ENCODE peak calls at places on chromosomes 1 and 21, in five cellular contexts. O, D, S, U and A are unnamed samples.

GRCh38 chr21:38505654-38506523 is 7.6 kb upstream of the ERG start:
- DNase-seq in O (no peak), D (peak), S (no peak), U (no peak), A (no peak)

GRCh38 chr1:150511551-150511950 is 3.6 kb downstream of the ECM1 start:
- DNase-seq in O (no peak), D (no peak), S (no peak), U (no peak), A (no peak)

GRCh38 chr21:37452222-37452621 is 85.6 kb downstream of the DYRK1A start:
- DNase-seq in O (no peak), D (no peak), S (peak), U (no peak), A (no peak)

GRCh38 chr1:83583351-83584014 is 415.4 kb downstream of the TTLL7 start:
- DNase-seq in O (peak), D (peak), S (no peak), U (no peak), A (no peak)

GRCh38 chr1:46489169-46489637 is 433 bp upstream of the DMBX1 start:
- DNase-seq in O (peak), D (no peak), S (no peak), U (no peak), A (no peak)

GRCh38 chr1:193283026-193283425 is 96.6 kb upstream of the B3GALT2 start:
- DNase-seq in O (no peak), D (no peak), S (no peak), U (no peak), A (no peak)

GRCh38 chr1:24074817-24075725 is 36.9 kb downstream of the MYOM3 start:
- DNase-seq in O (no peak), D (no peak), S (no peak), U (no peak), A (no peak)

GRCh38 chr1:238399558-238399957 is 508.8 kb upstream of the ZP4 start:
- DNase-seq in O (no peak), D (no peak), S (no peak), U (no peak), A (no peak)

GRCh38 chr1:69290266-69290665 is 277.5 kb upstream of the LRRC7 start:
- DNase-seq in O (no peak), D (no peak), S (no peak), U (no peak), A (no peak)

GRCh38 chr1:53966794-53967193 is 20.6 kb downstream of the LRRC42 start:
- DNase-seq in O (no peak), D (no peak), S (no peak), U (no peak), A (no peak)

GRCh38 chr1:233281711-233282581 is 13.6 kb downstream of the PCNX2 start:
- DNase-seq in O (no peak), D (no peak), S (no peak), U (no peak), A (no peak)

GRCh38 chr1:234355782-234356510 is 17.3 kb upstream of the COA6 start:
- DNase-seq in O (no peak), D (no peak), S (no peak), U (no peak), A (no peak)

GRCh38 chr1:201088395-201088794 is 23.8 kb downstream of the CACNA1S start:
- DNase-seq in O (no peak), D (no peak), S (no peak), U (no peak), A (no peak)

GRCh38 chr1:221439734-221440436 is 302.0 kb downstream of the DUSP10 start:
- DNase-seq in O (no peak), D (peak), S (no peak), U (no peak), A (no peak)

GRCh38 chr1:83718338-83718737 is 280.6 kb downstream of the TTLL7 start:
- DNase-seq in O (no peak), D (no peak), S (no peak), U (no peak), A (no peak)

GRCh38 chr21:42161401-42161956 is 57.5 kb upstream of the ABCG1 start:
- DNase-seq in O (no peak), D (no peak), S (no peak), U (no peak), A (no peak)

GRCh38 chr1:145729196-145729595 is 9.9 kb downstream of the CD160 start:
- DNase-seq in O (no peak), D (no peak), S (no peak), U (no peak), A (no peak)

GRCh38 chr1:46043491-46044017 is 88.9 kb downstream of the PIK3R3 start:
- DNase-seq in O (no peak), D (no peak), S (no peak), U (no peak), A (no peak)

GRCh38 chr1:53210954-53211353 is 9.5 kb downstream of the CZIB start:
- DNase-seq in O (peak), D (no peak), S (no peak), U (no peak), A (no peak)

GRCh38 chr1:167515893-167516321 is 2.4 kb downstream of the CD247 start:
- DNase-seq in O (no peak), D (no peak), S (no peak), U (no peak), A (no peak)

GRCh38 chr1:24725209-24725651 is 20.0 kb upstream of the CLIC4 start:
- DNase-seq in O (no peak), D (no peak), S (no peak), U (no peak), A (no peak)

GRCh38 chr21:36163780-36164426 is 7.3 kb downstream of the DOP1B start:
- DNase-seq in O (no peak), D (no peak), S (no peak), U (no peak), A (no peak)

GRCh38 chr1:152035406-152036315 is 1.1 kb downstream of the S100A11 start:
- DNase-seq in O (no peak), D (peak), S (no peak), U (peak), A (no peak)

GRCh38 chr1:25609921-25610320 is 6.7 kb upstream of the MAN1C1 start:
- DNase-seq in O (no peak), D (no peak), S (no peak), U (no peak), A (no peak)

GRCh38 chr1:247914941-247915662 is 5.0 kb upstream of the OR2T8 start:
- DNase-seq in O (no peak), D (no peak), S (no peak), U (no peak), A (no peak)

GRCh38 chr1:167544447-167544846 is 9.1 kb downstream of the CREG1 start:
- DNase-seq in O (no peak), D (no peak), S (no peak), U (peak), A (no peak)

GRCh38 chr1:213767683-213768082 is 220.1 kb upstream of the PROX1 start:
- DNase-seq in O (no peak), D (no peak), S (no peak), U (no peak), A (no peak)

GRCh38 chr1:9687876-9688582 is 36.5 kb downstream of the PIK3CD start:
- DNase-seq in O (peak), D (no peak), S (no peak), U (no peak), A (no peak)

GRCh38 chr1:9689011-9689706 is 37.6 kb downstream of the PIK3CD start:
- DNase-seq in O (peak), D (peak), S (peak), U (peak), A (peak)

GRCh38 chr1:9685833-9686232 is 34.3 kb downstream of the PIK3CD start:
- DNase-seq in O (no peak), D (no peak), S (no peak), U (no peak), A (no peak)

GRCh38 chr1:9688599-9688998 is 37.1 kb downstream of the PIK3CD start:
- DNase-seq in O (no peak), D (no peak), S (no peak), U (no peak), A (no peak)

GRCh38 chr1:9687120-9687875 is 35.8 kb downstream of the PIK3CD start:
- DNase-seq in O (peak), D (peak), S (peak), U (no peak), A (no peak)
- TF ChIP-seq CTCF in O (no peak), D (no peak), S (no peak), U (no peak), A (no peak)

GRCh38 chr1:77759090-77760028 is at the start of gene USP33:
- DNase-seq in O (peak), D (peak), S (peak), U (peak), A (peak)
- TF ChIP-seq POLR2A in O (peak), D (peak), S (peak), U (no peak), A (peak)

GRCh38 chr1:37651803-37652202 is 17.1 kb upstream of the RSPO1 start:
- DNase-seq in O (no peak), D (no peak), S (no peak), U (no peak), A (no peak)
- TF ChIP-seq CTCF in O (no peak), D (no peak), S (no peak), U (no peak), A (no peak)

GRCh38 chr1:1085171-1085841 is 11.2 kb upstream of the RNF223 start:
- DNase-seq in O (peak), D (no peak), S (no peak), U (no peak), A (no peak)
- TF ChIP-seq POLR2A in O (no peak), D (no peak), S (no peak), U (no peak), A (no peak)

GRCh38 chr1:157154291-157154690 is 16.1 kb upstream of the ETV3 start:
- DNase-seq in O (peak), D (no peak), S (no peak), U (no peak), A (no peak)

GRCh38 chr1:157153743-157154142 is 15.5 kb upstream of the ETV3 start:
- DNase-seq in O (no peak), D (no peak), S (no peak), U (no peak), A (no peak)

GRCh38 chr1:157156058-157156541 is 17.9 kb upstream of the ETV3 start:
- DNase-seq in O (peak), D (peak), S (peak), U (peak), A (peak)

GRCh38 chr1:157155658-157156057 is 17.5 kb upstream of the ETV3 start:
- DNase-seq in O (no peak), D (peak), S (no peak), U (no peak), A (peak)

DNA sequence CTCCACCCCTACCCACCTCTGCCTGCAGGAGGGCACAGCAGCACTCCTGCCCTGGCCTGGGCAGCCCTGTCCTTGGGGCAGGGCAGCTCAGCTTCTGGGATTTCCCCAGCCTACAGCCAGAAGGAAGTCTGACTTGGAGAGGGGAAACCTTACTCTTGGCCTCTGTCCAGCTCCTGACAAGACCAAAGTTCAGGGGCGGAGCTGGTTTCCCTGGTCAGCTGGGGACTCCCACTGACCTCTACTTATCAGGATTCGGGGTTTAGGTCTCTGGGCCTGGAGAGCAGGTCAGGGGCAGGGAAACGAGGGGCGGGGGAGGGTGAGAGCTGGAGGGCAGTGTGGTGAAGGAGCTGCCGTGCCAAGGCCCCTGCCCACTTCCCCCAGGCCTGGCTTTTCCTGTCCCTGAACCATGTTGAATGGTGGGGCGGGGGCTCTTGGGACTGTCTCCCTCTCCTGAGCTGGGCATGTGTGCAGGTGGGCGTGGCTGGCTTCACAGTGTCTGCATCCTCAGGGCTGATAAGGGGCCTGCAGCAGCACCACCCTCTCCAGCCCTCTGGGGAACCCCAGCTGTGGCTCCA is 16.8 kb upstream of the ETV3 start:
- DNase-seq in O (peak), D (peak), S (peak), U (no peak), A (peak)
- TF ChIP-seq CTCF in O (no peak), D (no peak), S (no peak), U (no peak), A (no peak)

GRCh38 chr1:225881081-225882007 is 836 bp downstream of the TMEM63A start:
- DNase-seq in O (no peak), D (no peak), S (peak), U (peak), A (peak)

GRCh38 chr1:225882699-225883615 is 777 bp upstream of the TMEM63A start:
- DNase-seq in O (peak), D (peak), S (peak), U (peak), A (peak)

GRCh38 chr1:225883616-225884265 is 1.6 kb upstream of the TMEM63A start:
- DNase-seq in O (no peak), D (no peak), S (no peak), U (no peak), A (no peak)

GRCh38 chr1:225880636-225881035 is 1.5 kb downstream of the TMEM63A start:
- DNase-seq in O (no peak), D (no peak), S (no peak), U (no peak), A (no peak)

DNA sequence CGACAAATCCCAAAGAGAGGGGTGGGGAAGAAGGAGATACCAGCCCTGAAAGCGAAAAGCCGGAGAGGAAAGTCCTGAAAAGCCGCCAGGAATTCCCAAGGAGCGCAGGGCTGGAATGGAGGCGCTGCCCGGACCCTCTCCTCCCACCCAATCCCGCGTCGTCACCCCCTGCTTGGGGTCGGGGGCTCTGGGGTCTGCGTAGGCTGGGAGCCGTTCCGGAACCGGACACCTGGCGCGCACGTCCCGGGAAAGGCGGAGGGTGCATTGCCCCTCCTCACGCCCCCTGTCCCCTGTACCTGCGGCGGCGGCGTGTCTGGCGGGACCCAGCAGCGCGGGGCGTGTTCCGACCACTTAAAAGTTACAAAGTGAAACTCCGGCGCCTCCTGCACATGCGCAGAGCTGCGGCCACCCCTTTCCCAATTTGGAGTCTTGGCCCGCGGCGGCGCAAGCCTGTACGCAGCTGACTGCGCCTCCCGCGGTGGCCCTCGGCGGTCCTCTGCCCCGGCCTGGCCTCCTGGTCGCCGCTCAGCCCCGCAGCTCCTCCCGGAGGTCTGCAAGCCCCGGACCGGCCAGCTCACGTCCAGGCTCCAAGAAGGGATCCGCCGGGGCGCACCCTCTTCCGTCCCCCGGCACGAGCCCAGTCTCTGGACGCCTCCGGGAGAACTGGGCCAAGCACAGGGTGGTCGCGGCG is at the start of gene TMEM63A:
- DNase-seq in O (peak), D (peak), S (peak), U (peak), A (peak)
- TF ChIP-seq POLR2A in O (peak), D (peak), S (peak), U (peak), A (peak)

GRCh38 chr1:3697104-3697503 is 44.8 kb downstream of the TP73 start:
- DNase-seq in O (no peak), D (no peak), S (no peak), U (no peak), A (no peak)

GRCh38 chr1:3697810-3698209 is 45.5 kb downstream of the TP73 start:
- DNase-seq in O (no peak), D (no peak), S (no peak), U (no peak), A (no peak)

GRCh38 chr1:3693321-3693720 is 41.0 kb downstream of the TP73 start:
- DNase-seq in O (peak), D (no peak), S (no peak), U (no peak), A (no peak)

GRCh38 chr1:3696689-3697088 is 44.4 kb downstream of the TP73 start:
- DNase-seq in O (no peak), D (no peak), S (no peak), U (no peak), A (no peak)

DNA sequence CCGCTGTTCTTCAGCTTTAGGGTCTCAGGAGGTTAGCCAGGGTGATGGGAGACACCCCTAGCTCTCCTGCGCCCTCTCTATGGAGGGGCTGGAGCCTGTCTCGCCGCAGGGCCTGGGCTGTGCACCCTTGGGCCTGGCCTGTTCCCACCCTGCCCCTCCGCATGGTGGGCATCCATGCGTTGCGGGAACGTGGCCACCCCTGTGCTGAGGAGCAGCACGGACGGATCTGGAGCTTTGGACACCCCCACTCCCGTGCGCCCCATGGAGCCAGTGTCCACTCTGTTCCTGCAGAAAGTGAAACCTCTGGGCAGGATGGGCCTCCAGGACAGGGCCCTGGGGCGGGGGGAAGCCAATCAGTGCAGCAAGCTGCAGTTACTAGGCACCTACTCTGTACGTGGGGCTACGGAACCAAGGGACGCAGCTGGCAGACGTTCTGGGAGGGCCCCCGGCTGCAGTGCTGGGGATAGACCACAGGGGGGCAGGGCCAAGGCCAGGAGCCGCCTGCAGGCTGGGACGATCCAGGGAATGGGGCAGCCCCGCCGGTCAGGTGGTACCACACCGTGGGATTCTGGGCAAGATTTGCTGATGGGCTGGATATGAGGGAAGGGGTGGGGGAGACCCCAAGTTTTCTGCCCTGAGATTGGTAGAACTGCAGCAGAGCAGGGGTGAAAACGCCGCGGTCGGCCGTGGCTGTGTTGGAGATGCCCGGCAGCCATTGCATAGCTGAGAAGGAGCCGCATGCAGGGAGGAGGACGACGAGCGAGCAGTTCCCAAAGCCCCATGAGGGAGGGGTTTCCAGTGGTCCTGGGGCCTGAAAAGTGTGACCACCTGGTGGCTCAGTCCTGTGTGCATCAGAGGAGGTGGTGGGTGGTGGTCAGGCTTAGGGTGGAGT is 43.3 kb downstream of the TP73 start:
- DNase-seq in O (peak), D (peak), S (peak), U (no peak), A (no peak)
- TF ChIP-seq CTCF in O (peak), D (peak), S (peak), U (peak), A (peak)

DNA sequence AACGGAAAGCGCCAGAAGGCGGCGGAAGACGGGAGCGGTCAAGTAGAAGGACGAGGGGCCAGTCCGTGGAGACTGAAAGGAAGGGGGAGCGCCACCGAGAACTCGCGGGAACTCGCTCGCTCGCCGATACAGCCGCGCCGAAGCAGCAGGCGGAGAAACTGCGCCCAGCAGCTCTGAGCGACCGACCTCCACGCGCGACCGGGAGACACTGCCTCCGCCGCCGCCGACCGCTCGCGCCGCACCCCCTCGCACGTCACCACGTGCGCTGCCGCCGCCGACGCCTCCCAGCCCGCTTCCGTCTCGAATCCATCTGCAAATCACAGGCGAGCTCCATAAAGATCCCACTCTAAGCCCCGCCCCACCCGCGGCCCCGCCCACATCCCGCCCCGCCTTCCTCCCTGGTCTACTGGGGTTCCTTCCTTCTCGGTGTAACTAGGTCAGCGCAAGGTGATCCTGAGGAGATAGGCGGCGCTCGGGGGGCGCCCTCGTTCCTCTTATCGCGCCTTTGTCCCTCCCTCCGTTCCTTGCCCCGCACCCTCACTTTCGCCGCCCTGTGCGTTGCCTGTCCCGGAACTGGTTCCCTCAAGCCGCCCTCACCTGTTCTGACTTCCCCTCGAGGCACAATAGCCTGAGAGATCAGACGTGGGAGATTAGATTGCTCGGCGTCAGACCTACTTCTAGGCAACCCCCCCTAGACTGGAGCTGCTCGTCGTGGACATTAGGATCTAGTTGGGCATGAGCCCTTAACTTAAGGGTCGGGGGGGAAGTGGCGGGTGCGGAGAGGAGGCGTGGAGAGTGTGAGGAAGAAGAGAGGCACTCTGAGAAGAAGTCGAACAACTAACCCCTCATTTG is at the start of gene IVNS1ABP:
- DNase-seq in O (peak), D (peak), S (peak), U (peak), A (peak)
- TF ChIP-seq POLR2A in O (peak), D (peak), S (peak), U (peak), A (peak)